ENCODE peak calls at places on chromosomes 2 and 18, in four cellular contexts. U, D, X and Q are unnamed samples.

GRCh38 chr2:191362841-191363240 is 117.6 kb downstream of the MYO1B start:
- DNase-seq in U (no peak), D (no peak), X (no peak), Q (no peak)

GRCh38 chr18:65769653-65770052 is 18.8 kb downstream of the CDH7 start:
- DNase-seq in U (no peak), D (no peak), X (no peak), Q (no peak)

GRCh38 chr2:168717790-168718502 is 84.5 kb upstream of the NOSTRIN start:
- DNase-seq in U (no peak), D (no peak), X (no peak), Q (no peak)

GRCh38 chr18:73715228-73715670 is 432.4 kb downstream of the FBXO15 start:
- DNase-seq in U (peak), D (no peak), X (no peak), Q (peak)

GRCh38 chr2:106978647-106979046 is 92.7 kb upstream of the ST6GAL2 start:
- DNase-seq in U (no peak), D (no peak), X (no peak), Q (no peak)

GRCh38 chr18:11005528-11005927 is 143.8 kb downstream of the PIEZO2 start:
- DNase-seq in U (peak), D (peak), X (no peak), Q (peak)

GRCh38 chr2:219058541-219059374 is 2.0 kb downstream of the IHH start:
- DNase-seq in U (no peak), D (peak), X (peak), Q (no peak)

GRCh38 chr2:73004889-73005596 is 66.5 kb downstream of the SFXN5 start:
- DNase-seq in U (no peak), D (peak), X (peak), Q (no peak)

GRCh38 chr18:24127735-24128134 is 11.1 kb upstream of the CABYR start:
- DNase-seq in U (no peak), D (no peak), X (no peak), Q (no peak)

GRCh38 chr2:139885921-139886498 is 1105.8 kb upstream of the NXPH2 start:
- DNase-seq in U (no peak), D (no peak), X (no peak), Q (no peak)

GRCh38 chr18:69795785-69796184 is 151.9 kb downstream of the CD226 start:
- DNase-seq in U (no peak), D (no peak), X (no peak), Q (peak)

GRCh38 chr2:171185165-171185818 is 24.6 kb upstream of the TLK1 start:
- DNase-seq in U (no peak), D (no peak), X (no peak), Q (no peak)

GRCh38 chr18:10320848-10321247 is 133.6 kb upstream of the APCDD1 start:
- DNase-seq in U (no peak), D (no peak), X (no peak), Q (peak)

GRCh38 chr2:181374741-181375675 is 82.2 kb upstream of the ITGA4 start:
- DNase-seq in U (no peak), D (no peak), X (no peak), Q (no peak)

GRCh38 chr2:203804070-203804469 is 63.5 kb upstream of the CTLA4 start:
- DNase-seq in U (no peak), D (no peak), X (peak), Q (peak)

GRCh38 chr2:160091381-160091780 is 29.0 kb upstream of the PLA2R1 start:
- DNase-seq in U (no peak), D (no peak), X (no peak), Q (peak)

GRCh38 chr2:133837441-133838090 is 269.3 kb upstream of the NCKAP5 start:
- DNase-seq in U (no peak), D (no peak), X (no peak), Q (no peak)

GRCh38 chr18:13540783-13541182 is 185.6 kb downstream of the FAM210A start:
- DNase-seq in U (no peak), D (no peak), X (no peak), Q (no peak)

GRCh38 chr2:181178823-181179412 is 198.5 kb downstream of the UBE2E3 start:
- DNase-seq in U (peak), D (no peak), X (no peak), Q (peak)

GRCh38 chr2:127072970-127073369 is 34.0 kb downstream of the BIN1 start:
- DNase-seq in U (no peak), D (no peak), X (no peak), Q (no peak)

GRCh38 chr18:54392621-54393023 is 34.9 kb downstream of the C18orf54 start:
- DNase-seq in U (peak), D (no peak), X (no peak), Q (peak)

GRCh38 chr2:102186676-102187190 is at the start of gene IL1RL2:
- DNase-seq in U (no peak), D (peak), X (no peak), Q (no peak)

GRCh38 chr2:444937-445884 is 157.3 kb upstream of the ALKAL2 start:
- DNase-seq in U (no peak), D (no peak), X (no peak), Q (no peak)

GRCh38 chr2:240326246-240326645 is 109.2 kb upstream of the GPC1 start:
- DNase-seq in U (no peak), D (no peak), X (no peak), Q (peak)

GRCh38 chr18:39441648-39442047 is 1876.0 kb upstream of the CELF4 start:
- DNase-seq in U (no peak), D (no peak), X (no peak), Q (no peak)

GRCh38 chr2:238305965-238306679 is 14.2 kb upstream of the TRAF3IP1 start:
- DNase-seq in U (no peak), D (no peak), X (no peak), Q (no peak)

GRCh38 chr2:13676269-13676668 is 956.2 kb upstream of the LRATD1 start:
- DNase-seq in U (no peak), D (no peak), X (no peak), Q (peak)

GRCh38 chr18:22324191-22325131 is 93.3 kb downstream of the CTAGE1 start:
- DNase-seq in U (no peak), D (peak), X (peak), Q (peak)

GRCh38 chr2:231701456-231702373 is 6.6 kb upstream of the PTMA start:
- DNase-seq in U (no peak), D (peak), X (no peak), Q (peak)

GRCh38 chr2:72326759-72327158 is 179.1 kb upstream of the CYP26B1 start:
- DNase-seq in U (no peak), D (no peak), X (no peak), Q (peak)

GRCh38 chr2:17328161-17328560 is 190.1 kb downstream of the RAD51AP2 start:
- DNase-seq in U (no peak), D (no peak), X (no peak), Q (no peak)

GRCh38 chr18:79458131-79458838 is 62.6 kb downstream of the NFATC1 start:
- DNase-seq in U (peak), D (peak), X (peak), Q (peak)

GRCh38 chr18:69898241-69898861 is 49.3 kb downstream of the CD226 start:
- DNase-seq in U (no peak), D (no peak), X (no peak), Q (peak)

GRCh38 chr2:54396107-54396506 is 60.0 kb upstream of the SPTBN1 start:
- DNase-seq in U (no peak), D (no peak), X (no peak), Q (peak)

GRCh38 chr2:168300460-168300859 is 53.1 kb upstream of the STK39 start:
- DNase-seq in U (no peak), D (no peak), X (no peak), Q (no peak)

GRCh38 chr2:113965644-113966043 is 75.8 kb downstream of the ACTR3 start:
- DNase-seq in U (peak), D (no peak), X (no peak), Q (peak)

GRCh38 chr2:62456721-62457539 is 49.1 kb downstream of the TMEM17 start:
- DNase-seq in U (peak), D (peak), X (peak), Q (peak)

GRCh38 chr2:176999331-176999730 is 213.3 kb upstream of the HNRNPA3 start:
- DNase-seq in U (no peak), D (no peak), X (no peak), Q (peak)

GRCh38 chr2:98280376-98281102 is 65.7 kb upstream of the CNGA3 start:
- DNase-seq in U (peak), D (peak), X (no peak), Q (peak)

GRCh38 chr18:32588191-32588590 is 117.5 kb upstream of the GAREM1 start:
- DNase-seq in U (no peak), D (no peak), X (no peak), Q (no peak)

GRCh38 chr2:121058852-121059558 is 226.0 kb downstream of the TFCP2L1 start:
- DNase-seq in U (no peak), D (no peak), X (no peak), Q (no peak)

GRCh38 chr2:121052023-121052422 is 233.0 kb downstream of the TFCP2L1 start:
- DNase-seq in U (no peak), D (peak), X (no peak), Q (no peak)

GRCh38 chr2:121055088-121055487 is 229.9 kb downstream of the TFCP2L1 start:
- DNase-seq in U (no peak), D (no peak), X (no peak), Q (no peak)

GRCh38 chr2:121052507-121052906 is 232.5 kb downstream of the TFCP2L1 start:
- DNase-seq in U (no peak), D (no peak), X (no peak), Q (no peak)

DNA sequence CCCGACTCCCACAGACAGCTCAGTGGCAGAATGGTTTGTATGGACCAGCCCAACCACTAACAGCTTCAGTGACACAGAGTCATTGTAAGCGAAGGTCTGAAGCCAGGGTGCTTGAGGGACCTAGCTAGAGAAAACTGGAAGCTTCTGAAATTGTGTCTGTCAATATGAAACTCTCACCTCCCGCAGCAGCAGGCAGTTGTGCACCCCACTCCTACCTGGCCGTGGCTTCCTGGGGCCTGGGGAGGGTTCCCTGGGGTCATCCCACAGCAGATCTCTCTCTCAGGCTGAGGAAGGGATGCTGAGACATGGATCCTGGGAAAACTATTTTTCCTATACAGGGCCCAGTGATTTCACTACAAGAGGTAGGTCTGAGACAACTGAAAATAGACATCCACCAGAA is 229.5 kb downstream of the TFCP2L1 start:
- DNase-seq in U (no peak), D (no peak), X (no peak), Q (no peak)
- H3K4me3 ChIP-seq in U (no peak), D (no peak), X (no peak), Q (no peak)

GRCh38 chr18:48170651-48171050 is 238.5 kb downstream of the ZBTB7C start:
- DNase-seq in U (no peak), D (no peak), X (no peak), Q (no peak)

GRCh38 chr18:48168861-48169260 is 238.4 kb upstream of the SMAD2 start:
- DNase-seq in U (no peak), D (no peak), X (no peak), Q (no peak)

GRCh38 chr18:48172226-48173006 is 236.8 kb downstream of the ZBTB7C start:
- DNase-seq in U (no peak), D (no peak), X (no peak), Q (peak)

GRCh38 chr18:48173557-48173956 is 235.6 kb downstream of the ZBTB7C start:
- DNase-seq in U (no peak), D (no peak), X (no peak), Q (no peak)

DNA sequence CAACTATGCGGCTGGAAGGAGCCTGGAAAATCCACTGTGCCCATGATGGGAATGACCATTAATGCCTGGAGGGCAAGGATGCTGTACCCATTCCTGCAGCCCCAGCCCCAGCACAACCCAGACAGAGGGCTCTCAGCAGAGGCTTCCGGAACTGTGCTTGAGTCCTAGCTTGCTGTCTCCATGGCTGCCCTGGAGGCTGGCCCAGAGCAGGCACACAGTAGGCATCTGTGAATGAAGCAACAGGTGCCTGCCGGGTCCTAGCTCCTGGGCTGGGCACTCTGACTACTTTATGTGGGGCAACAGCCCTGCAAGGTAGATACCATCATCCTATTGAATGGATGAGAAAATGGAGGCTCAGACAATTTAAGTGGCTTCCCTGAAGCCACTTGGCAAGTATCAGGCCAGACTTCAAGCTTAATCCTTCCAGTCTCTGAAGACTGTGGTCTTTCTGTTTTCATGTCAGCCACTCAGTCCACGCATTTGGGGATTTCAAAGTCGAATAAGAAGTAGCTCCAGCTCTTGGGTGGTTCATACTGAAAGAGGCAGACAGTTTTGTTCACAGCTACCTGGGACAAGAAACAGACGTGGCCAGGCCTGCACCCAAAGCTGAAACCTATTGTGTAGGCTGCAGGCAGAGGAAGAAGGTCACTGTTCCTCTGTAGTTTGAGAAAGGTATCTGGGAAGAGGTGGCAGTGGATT is 237.5 kb downstream of the ZBTB7C start:
- DNase-seq in U (no peak), D (no peak), X (no peak), Q (no peak)
- TF ChIP-seq CTCF in U (no peak), D (no peak), X (no peak), Q (no peak)

GRCh38 chr2:173984866-173985588 is 19.9 kb upstream of the SP3 start:
- DNase-seq in U (peak), D (peak), X (no peak), Q (peak)

GRCh38 chr2:173982182-173982714 is 17.1 kb upstream of the SP3 start:
- DNase-seq in U (no peak), D (no peak), X (no peak), Q (no peak)

GRCh38 chr2:173981520-173981919 is 16.3 kb upstream of the SP3 start:
- DNase-seq in U (no peak), D (no peak), X (no peak), Q (no peak)

GRCh38 chr2:173983414-173983871 is 18.3 kb upstream of the SP3 start:
- DNase-seq in U (no peak), D (no peak), X (no peak), Q (peak)

GRCh38 chr2:173982918-173983317 is 17.7 kb upstream of the SP3 start:
- DNase-seq in U (peak), D (no peak), X (peak), Q (peak)
- H3K4me3 ChIP-seq in U (no peak), D (no peak), X (no peak), Q (no peak)

DNA sequence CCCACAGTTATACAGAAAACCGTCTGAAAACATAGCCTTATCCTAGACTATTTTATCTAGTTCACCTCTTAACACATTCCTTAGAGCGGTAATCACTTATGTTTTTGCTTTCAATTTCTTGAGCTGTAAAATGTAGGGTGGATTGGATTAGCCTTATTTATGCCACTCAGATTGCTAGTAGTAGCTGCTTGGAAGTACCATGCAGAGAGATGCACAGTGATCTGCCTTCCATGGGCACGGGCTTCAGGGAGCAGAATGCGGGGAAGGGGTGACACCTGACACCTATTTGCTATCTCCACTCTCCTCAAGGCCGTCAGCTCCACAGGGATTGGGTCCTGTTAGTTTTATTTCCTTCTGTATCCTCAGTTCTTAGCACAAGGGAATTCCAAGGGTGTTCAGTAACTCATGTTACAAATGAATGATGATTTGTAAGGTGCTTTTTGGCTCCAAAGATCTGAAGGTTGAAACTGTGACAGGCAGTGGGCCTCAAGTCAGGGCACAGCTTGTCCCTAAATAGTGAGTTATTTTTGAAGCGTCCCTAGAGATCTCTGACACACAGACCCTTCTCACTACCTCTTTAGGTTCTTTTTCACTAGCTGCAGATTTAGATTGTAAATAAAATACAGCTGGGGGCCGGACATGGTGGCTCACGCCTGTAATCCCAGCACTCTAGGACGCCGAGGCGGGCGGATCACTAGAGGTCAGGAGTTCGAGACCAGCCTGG is 64.0 kb upstream of the PMAIP1 start:
- DNase-seq in U (no peak), D (no peak), X (no peak), Q (peak)
- TF ChIP-seq CTCF in U (no peak), D (no peak), X (no peak), Q (no peak)

DNA sequence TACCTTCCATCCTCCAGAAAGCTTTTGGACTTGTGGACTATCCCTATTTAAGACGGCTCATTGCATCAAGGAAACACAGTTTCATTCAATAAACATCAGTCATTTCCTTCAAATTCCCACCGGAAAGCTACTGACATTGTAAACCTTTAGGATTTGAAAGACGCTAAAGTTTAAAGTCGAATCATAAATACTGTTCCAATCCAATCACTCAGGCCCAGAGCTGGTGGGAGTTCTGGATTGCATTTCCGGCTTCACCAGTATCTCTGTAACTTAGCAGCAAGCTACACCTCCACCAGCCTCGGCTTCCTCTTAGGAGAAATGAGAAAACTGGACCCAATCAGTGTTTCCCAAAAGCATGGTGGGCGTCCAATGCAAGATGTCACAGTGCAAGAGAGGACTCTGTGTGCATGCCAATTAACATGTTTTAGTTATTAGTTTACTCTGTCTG is 1.6 kb downstream of the WDFY1 start:
- DNase-seq in U (peak), D (no peak), X (no peak), Q (peak)
- H3K4me3 ChIP-seq in U (peak), D (peak), X (peak), Q (peak)

GRCh38 chr18:12478269-12479057 is 70.7 kb downstream of the PRELID3A start:
- DNase-seq in U (no peak), D (no peak), X (no peak), Q (no peak)
- TF ChIP-seq CTCF in U (no peak), D (no peak), X (no peak), Q (peak)

GRCh38 chr2:217430916-217431576 is 571.2 kb upstream of the TNP1 start:
- DNase-seq in U (no peak), D (no peak), X (no peak), Q (peak)

GRCh38 chr2:217434183-217434620 is 568.6 kb downstream of the TNS1 start:
- DNase-seq in U (peak), D (peak), X (peak), Q (peak)

GRCh38 chr2:217436386-217436785 is 566.4 kb downstream of the TNS1 start:
- DNase-seq in U (no peak), D (no peak), X (peak), Q (no peak)

GRCh38 chr2:217431577-217432269 is 571.1 kb downstream of the TNS1 start:
- DNase-seq in U (no peak), D (no peak), X (no peak), Q (no peak)

DNA sequence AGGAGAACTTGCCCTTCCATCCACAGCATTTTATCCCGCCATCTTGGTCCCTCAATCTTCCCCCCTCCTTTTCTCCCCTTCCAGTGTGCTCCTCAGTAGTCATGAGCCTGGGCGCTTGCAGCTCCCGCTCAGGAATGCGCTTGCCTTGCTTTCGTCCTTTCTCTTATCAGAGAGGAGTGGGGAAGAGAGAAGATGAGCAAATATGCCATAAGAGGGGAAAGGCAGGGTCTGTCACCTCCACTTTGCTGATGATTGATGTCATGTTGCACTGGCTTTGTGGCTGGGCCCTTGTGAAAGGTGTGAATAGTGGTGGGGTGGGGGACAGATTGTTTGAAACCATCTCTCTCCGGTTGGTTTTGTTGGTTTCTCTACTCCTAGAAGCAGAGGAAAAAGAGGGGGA is 569.3 kb downstream of the TNS1 start:
- DNase-seq in U (no peak), D (no peak), X (no peak), Q (peak)
- H3K4me3 ChIP-seq in U (no peak), D (peak), X (peak), Q (no peak)